ENCODE peak calls at places on chromosomes 2 and 18, in four cellular contexts. One of them, this sample, is unnamed.

GRCh38 chr18:2923464-2923863 is 76.7 kb downstream of the EMILIN2 start:
- DNase-seq in HepG2: no peak
- DNase-seq in K562: no peak
- DNase-seq in GM12878: no peak
- DNase-seq in this sample: no peak

GRCh38 chr18:10530852-10531251 is 5.0 kb downstream of the NAPG start:
- DNase-seq in HepG2: no peak
- DNase-seq in K562: peak; percentile 76
- DNase-seq in GM12878: no peak
- DNase-seq in this sample: no peak

GRCh38 chr2:46772500-46772899 is 143.1 kb downstream of the MCFD2 start:
- DNase-seq in HepG2: peak; percentile 16
- DNase-seq in K562: no peak
- DNase-seq in GM12878: no peak
- DNase-seq in this sample: no peak

GRCh38 chr2:112782234-112782799 is 2.0 kb downstream of the IL1A start:
- DNase-seq in HepG2: no peak
- DNase-seq in K562: no peak
- DNase-seq in GM12878: peak; percentile 66
- DNase-seq in this sample: no peak

GRCh38 chr2:30272761-30273573 is 41.6 kb downstream of the LBH start:
- DNase-seq in HepG2: no peak
- DNase-seq in K562: no peak
- DNase-seq in GM12878: no peak
- DNase-seq in this sample: no peak

GRCh38 chr18:72672364-72673151 is 128.4 kb upstream of the CBLN2 start:
- DNase-seq in HepG2: peak; percentile 25
- DNase-seq in K562: peak; percentile 28
- DNase-seq in GM12878: no peak
- DNase-seq in this sample: no peak

GRCh38 chr2:167240671-167241070 is 352.4 kb downstream of the XIRP2 start:
- DNase-seq in HepG2: no peak
- DNase-seq in K562: no peak
- DNase-seq in GM12878: no peak
- DNase-seq in this sample: no peak

GRCh38 chr2:114160263-114161001 is 270.5 kb downstream of the ACTR3 start:
- DNase-seq in HepG2: peak; percentile 80
- DNase-seq in K562: no peak
- DNase-seq in GM12878: no peak
- DNase-seq in this sample: no peak

GRCh38 chr2:223779877-223780276 is 57.5 kb downstream of the AP1S3 start:
- DNase-seq in HepG2: peak; percentile 68
- DNase-seq in K562: peak; percentile 52
- DNase-seq in GM12878: no peak
- DNase-seq in this sample: peak; percentile 64

GRCh38 chr2:237234268-237234667 is 148.6 kb downstream of the COPS8 start:
- DNase-seq in HepG2: no peak
- DNase-seq in K562: no peak
- DNase-seq in GM12878: no peak
- DNase-seq in this sample: no peak

GRCh38 chr2:173124441-173124840 is 48.8 kb downstream of the MAP3K20 start:
- DNase-seq in HepG2: no peak
- DNase-seq in K562: no peak
- DNase-seq in GM12878: no peak
- DNase-seq in this sample: no peak

GRCh38 chr2:48600917-48601316 is 16.7 kb upstream of the GTF2A1L start:
- DNase-seq in HepG2: no peak
- DNase-seq in K562: no peak
- DNase-seq in GM12878: no peak
- DNase-seq in this sample: no peak

GRCh38 chr2:120748310-120748709 is 12.6 kb downstream of the GLI2 start:
- DNase-seq in HepG2: no peak
- DNase-seq in K562: no peak
- DNase-seq in GM12878: no peak
- DNase-seq in this sample: no peak

GRCh38 chr18:46771141-46771540 is 14.3 kb upstream of the ST8SIA5 start:
- DNase-seq in HepG2: no peak
- DNase-seq in K562: no peak
- DNase-seq in GM12878: no peak
- DNase-seq in this sample: no peak

GRCh38 chr18:80108122-80108536 is 933 bp upstream of the ADNP2 start:
- DNase-seq in HepG2: no peak
- DNase-seq in K562: no peak
- DNase-seq in GM12878: no peak
- DNase-seq in this sample: no peak

GRCh38 chr2:196609806-196610205 is 29.7 kb upstream of the CCDC150 start:
- DNase-seq in HepG2: no peak
- DNase-seq in K562: no peak
- DNase-seq in GM12878: no peak
- DNase-seq in this sample: no peak

GRCh38 chr2:61816480-61817355 is 37.1 kb downstream of the FAM161A start:
- DNase-seq in HepG2: no peak
- DNase-seq in K562: no peak
- DNase-seq in GM12878: no peak
- DNase-seq in this sample: no peak

GRCh38 chr2:231987088-231987788 is 25.7 kb downstream of the DIS3L2 start:
- DNase-seq in HepG2: peak; percentile 42
- DNase-seq in K562: peak; percentile 21
- DNase-seq in GM12878: no peak
- DNase-seq in this sample: no peak

GRCh38 chr2:215105607-215106354 is 32.6 kb downstream of the ABCA12 start:
- DNase-seq in HepG2: no peak
- DNase-seq in K562: no peak
- DNase-seq in GM12878: no peak
- DNase-seq in this sample: no peak

GRCh38 chr2:19195681-19196080 is 162.7 kb downstream of the OSR1 start:
- DNase-seq in HepG2: no peak
- DNase-seq in K562: no peak
- DNase-seq in GM12878: no peak
- DNase-seq in this sample: no peak

GRCh38 chr18:11004294-11004693 is 145.1 kb downstream of the PIEZO2 start:
- DNase-seq in HepG2: no peak
- DNase-seq in K562: no peak
- DNase-seq in GM12878: peak; percentile 54
- DNase-seq in this sample: no peak

GRCh38 chr2:239461551-239462515 is 61.0 kb upstream of the HDAC4 start:
- DNase-seq in HepG2: no peak
- DNase-seq in K562: no peak
- DNase-seq in GM12878: no peak
- DNase-seq in this sample: no peak

GRCh38 chr2:128632491-128632780 is 313.8 kb upstream of the HS6ST1 start:
- DNase-seq in HepG2: no peak
- DNase-seq in K562: no peak
- DNase-seq in GM12878: no peak
- DNase-seq in this sample: no peak

GRCh38 chr2:69594341-69594740 is 49.2 kb downstream of the AAK1 start:
- DNase-seq in HepG2: no peak
- DNase-seq in K562: no peak
- DNase-seq in GM12878: no peak
- DNase-seq in this sample: no peak

GRCh38 chr2:21650566-21650965 is 526.8 kb downstream of the TDRD15 start:
- DNase-seq in HepG2: no peak
- DNase-seq in K562: no peak
- DNase-seq in GM12878: no peak
- DNase-seq in this sample: no peak

GRCh38 chr2:126953483-126953882 is 54.8 kb downstream of the TEX51 start:
- DNase-seq in HepG2: no peak
- DNase-seq in K562: no peak
- DNase-seq in GM12878: no peak
- DNase-seq in this sample: no peak

GRCh38 chr2:197786010-197786877 is 1.1 kb upstream of the BOLL start:
- DNase-seq in HepG2: no peak
- DNase-seq in K562: no peak
- DNase-seq in GM12878: no peak
- DNase-seq in this sample: peak; percentile 94

GRCh38 chr2:104787298-104788065 is 66.4 kb upstream of the POU3F3 start:
- DNase-seq in HepG2: no peak
- DNase-seq in K562: no peak
- DNase-seq in GM12878: no peak
- DNase-seq in this sample: no peak

GRCh38 chr2:68994864-68995263 is 18.1 kb upstream of the ANTXR1 start:
- DNase-seq in HepG2: no peak
- DNase-seq in K562: no peak
- DNase-seq in GM12878: no peak
- DNase-seq in this sample: no peak

DNA sequence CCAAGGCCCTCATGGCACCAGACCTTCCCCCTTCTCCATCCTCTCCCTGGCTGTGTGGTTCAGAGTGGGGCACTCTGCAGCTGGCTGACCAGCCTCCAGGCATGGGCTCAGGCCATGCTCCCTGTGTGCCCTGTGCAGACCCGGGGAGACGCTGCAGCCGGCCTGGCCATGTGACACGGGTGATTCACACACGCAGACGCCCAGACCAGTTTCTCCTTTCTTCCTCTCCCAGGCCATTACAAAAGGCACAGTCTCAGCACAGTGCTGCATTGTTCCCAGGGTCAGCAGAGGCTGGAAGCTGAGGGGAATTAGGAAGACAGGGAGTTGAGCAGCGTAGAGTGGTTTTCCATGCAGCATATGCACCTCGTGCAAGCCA is 288.5 kb downstream of the TNS1 start:
- DNase-seq in HepG2: peak; percentile 32
- DNase-seq in K562: no peak
- DNase-seq in GM12878: no peak
- DNase-seq in this sample: no peak
- TF ChIP-seq ETV6 in HepG2: no peak
- TF ChIP-seq ETV6 in K562: no peak
- TF ChIP-seq ETV6 in GM12878: no peak
- TF ChIP-seq ETV6 in this sample: no peak

DNA sequence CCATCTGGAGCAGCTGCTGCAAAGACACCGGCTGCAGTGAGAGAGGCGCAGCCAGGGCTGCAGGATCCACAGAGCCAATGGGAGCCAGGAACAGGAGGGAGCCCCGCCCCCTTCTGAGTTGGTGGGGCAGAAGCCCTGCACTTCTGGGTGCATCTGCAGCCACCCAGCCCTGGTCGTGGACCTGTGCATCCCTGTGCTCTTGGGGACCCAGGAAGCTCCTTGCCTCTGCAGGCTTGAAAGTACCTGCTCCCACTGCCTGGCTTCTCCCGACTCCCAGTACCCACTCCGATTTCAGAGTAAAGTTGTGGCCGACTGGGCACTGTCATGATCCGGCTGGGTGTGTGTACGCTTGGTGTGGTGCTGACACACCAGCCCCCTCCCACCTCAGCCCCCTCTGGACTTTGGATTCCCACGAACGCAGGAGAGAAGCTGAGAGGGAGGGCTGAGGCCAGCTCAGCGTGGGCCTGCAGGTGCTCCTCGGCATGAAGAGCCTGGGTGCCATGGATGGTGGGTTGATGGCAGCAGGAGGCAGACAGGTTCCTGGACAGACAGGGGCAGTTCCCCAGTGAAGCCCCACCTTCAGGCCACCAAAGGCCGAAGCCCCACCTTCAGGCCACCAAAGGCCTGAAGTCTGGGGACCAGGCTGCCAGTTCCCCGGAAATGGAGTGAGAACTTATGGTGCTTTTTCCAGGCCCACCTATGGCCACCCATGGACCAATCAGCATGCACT is 34.9 kb downstream of the LRRTM4 start:
- DNase-seq in HepG2: no peak
- DNase-seq in K562: no peak
- DNase-seq in GM12878: no peak
- DNase-seq in this sample: peak; percentile 16
- TF ChIP-seq ETV6 in HepG2: no peak
- TF ChIP-seq ETV6 in K562: no peak
- TF ChIP-seq ETV6 in GM12878: no peak
- TF ChIP-seq ETV6 in this sample: no peak

GRCh38 chr2:70775148-70775547 is 7.1 kb upstream of the ADD2 start:
- DNase-seq in HepG2: no peak
- DNase-seq in K562: no peak
- DNase-seq in GM12878: no peak
- DNase-seq in this sample: no peak

GRCh38 chr2:70776266-70776665 is 8.3 kb upstream of the ADD2 start:
- DNase-seq in HepG2: no peak
- DNase-seq in K562: no peak
- DNase-seq in GM12878: no peak
- DNase-seq in this sample: no peak

GRCh38 chr2:70772486-70773155 is 4.6 kb upstream of the ADD2 start:
- DNase-seq in HepG2: no peak
- DNase-seq in K562: peak; percentile 58
- DNase-seq in GM12878: no peak
- DNase-seq in this sample: no peak

GRCh38 chr2:70779911-70780580 is 10.4 kb downstream of the FIGLA start:
- DNase-seq in HepG2: no peak
- DNase-seq in K562: no peak
- DNase-seq in GM12878: no peak
- DNase-seq in this sample: no peak

GRCh38 chr2:70777450-70777849 is 9.4 kb upstream of the ADD2 start:
- DNase-seq in HepG2: no peak
- DNase-seq in K562: peak; percentile 21
- DNase-seq in GM12878: no peak
- DNase-seq in this sample: no peak
- TF ChIP-seq ETV6 in HepG2: no peak
- TF ChIP-seq ETV6 in K562: no peak
- TF ChIP-seq ETV6 in GM12878: no peak
- TF ChIP-seq ETV6 in this sample: no peak

GRCh38 chr2:142061733-142062132 is 69.1 kb downstream of the LRP1B start:
- DNase-seq in HepG2: no peak
- DNase-seq in K562: no peak
- DNase-seq in GM12878: no peak
- DNase-seq in this sample: no peak

GRCh38 chr2:142052220-142052863 is 78.5 kb downstream of the LRP1B start:
- DNase-seq in HepG2: no peak
- DNase-seq in K562: no peak
- DNase-seq in GM12878: no peak
- DNase-seq in this sample: no peak

GRCh38 chr2:142058149-142058548 is 72.7 kb downstream of the LRP1B start:
- DNase-seq in HepG2: no peak
- DNase-seq in K562: no peak
- DNase-seq in GM12878: no peak
- DNase-seq in this sample: no peak

DNA sequence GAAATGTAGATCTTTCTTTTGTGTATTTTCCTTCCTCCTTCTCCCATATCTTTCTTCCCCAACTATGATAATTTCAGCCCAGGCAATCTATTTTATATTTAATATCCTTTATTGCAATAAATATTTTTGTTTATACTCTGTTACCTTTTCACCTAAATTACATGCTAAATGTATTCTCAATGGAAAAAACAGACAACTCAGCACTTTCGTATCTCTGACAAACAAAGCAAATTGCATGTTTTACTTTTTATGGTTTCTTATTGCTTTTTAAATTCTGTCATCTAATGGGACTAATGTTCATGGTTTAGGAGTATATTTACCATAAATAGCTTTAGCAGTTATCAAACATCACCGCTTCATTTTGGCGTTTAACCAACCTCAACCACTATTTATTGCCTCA is 74.0 kb downstream of the LRP1B start:
- DNase-seq in HepG2: no peak
- DNase-seq in K562: no peak
- DNase-seq in GM12878: no peak
- DNase-seq in this sample: no peak
- TF ChIP-seq ETV6 in HepG2: no peak
- TF ChIP-seq ETV6 in K562: no peak
- TF ChIP-seq ETV6 in GM12878: no peak
- TF ChIP-seq ETV6 in this sample: no peak

GRCh38 chr2:64612575-64613195 is 41.0 kb downstream of the SERTAD2 start:
- DNase-seq in HepG2: no peak
- DNase-seq in K562: no peak
- DNase-seq in GM12878: no peak
- DNase-seq in this sample: no peak
- TF ChIP-seq ETV6 in HepG2: no peak
- TF ChIP-seq ETV6 in K562: no peak
- TF ChIP-seq ETV6 in GM12878: no peak
- TF ChIP-seq ETV6 in this sample: no peak

This sample was measured in WTC11.